ENCODE peak calls at places on chromosomes 4 and X, in four cellular contexts. Y is H9; J is testis; X is effector memory CD4-positive, alpha-beta T cell. F is an unnamed sample.

GRCh38 chr4:187088070-187088799 is 364.6 kb upstream of the FAT1 start:
- DNase-seq in X (no peak), J (no peak), Y (no peak), F (no peak)

GRCh38 chrX:13569479-13570244 is at the start of gene EGFL6:
- DNase-seq in Y (peak; percentile 32), J (no peak), X (no peak), F (no peak)

GRCh38 chr4:110751991-110752390 is 129.1 kb upstream of the PITX2 start:
- DNase-seq in Y (no peak), X (no peak), J (no peak), F (no peak)

GRCh38 chr4:13821522-13821921 is 194.0 kb upstream of the BOD1L1 start:
- DNase-seq in X (no peak), Y (peak; percentile 65), J (peak; percentile 23), F (no peak)

GRCh38 chrX:8084023-8084422 is 87.0 kb downstream of the VCX2 start:
- DNase-seq in J (no peak), Y (no peak), X (no peak), F (no peak)

GRCh38 chr4:173794662-173795061 is 264.6 kb upstream of the HAND2 start:
- DNase-seq in Y (no peak), J (no peak), X (no peak), F (no peak)

GRCh38 chr4:120225527-120225926 is 158.9 kb upstream of the MAD2L1 start:
- DNase-seq in Y (no peak), X (no peak), J (no peak), F (no peak)

GRCh38 chr4:184891765-184892164 is 66.0 kb upstream of the ACSL1 start:
- DNase-seq in J (no peak), X (no peak), Y (no peak), F (no peak)

GRCh38 chrX:71366674-71367256 is 608 bp downstream of the TAF1 start:
- DNase-seq in J (peak; percentile 33), X (peak; percentile 9), Y (no peak), F (peak; percentile 9)

GRCh38 chrX:115584715-115585114 is 23.7 kb downstream of the PLS3 start:
- DNase-seq in J (no peak), X (no peak), Y (no peak), F (no peak)

GRCh38 chr4:183130328-183131155 is 31.5 kb downstream of the WWC2 start:
- DNase-seq in X (no peak), J (peak; percentile 57), Y (no peak), F (peak; percentile 61)

GRCh38 chr4:4502694-4503311 is 39.0 kb downstream of the STX18 start:
- DNase-seq in J (no peak), Y (no peak), X (no peak), F (no peak)

DNA sequence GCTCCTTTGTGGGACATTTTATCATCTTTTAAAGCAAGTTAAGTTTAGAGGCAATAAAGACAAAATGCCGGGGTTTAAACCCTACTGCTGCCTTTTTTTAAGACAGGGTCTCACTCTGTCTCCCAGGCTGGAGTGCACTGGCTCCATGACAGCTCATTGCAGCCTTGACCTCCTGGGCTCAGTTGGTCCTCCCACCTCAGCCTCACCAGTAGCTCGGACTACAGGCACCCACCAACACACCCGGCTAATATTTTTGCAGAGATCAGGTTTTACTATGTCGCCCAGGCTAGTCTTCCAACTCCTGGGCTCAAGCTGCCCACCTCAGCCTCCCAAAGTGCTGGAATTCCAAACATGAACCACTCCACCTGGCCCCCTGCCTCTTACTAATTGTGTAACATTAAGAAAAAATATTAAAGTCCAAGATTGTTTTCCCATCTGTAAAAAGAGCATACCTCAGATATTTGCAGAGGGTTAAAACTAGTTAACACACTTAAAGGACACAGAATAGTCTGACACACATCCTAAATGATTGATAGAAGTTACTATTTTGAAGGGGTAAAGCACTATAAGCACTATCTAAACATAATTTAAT is 9.8 kb downstream of the HNRNPD start:
- DNase-seq in J (no peak), Y (no peak), X (no peak), F (no peak)
- H3K4me1 ChIP-seq in J (peaks cover 19% of the 10 kb centered on the region), Y (peaks cover 3% of the 10 kb centered on the region), X (peaks cover 42% of the 10 kb centered on the region), F (no peaks in the 10 kb centered on the region)

GRCh38 chr4:128528793-128529553 is 241.4 kb upstream of the PGRMC2 start:
- DNase-seq in Y (peak; percentile 64), J (no peak), X (no peak), F (no peak)
- H3K4me1 ChIP-seq in Y (peaks cover 6% of the 10 kb centered on the region), J (no peaks in the 10 kb centered on the region), X (no peaks in the 10 kb centered on the region), F (no peaks in the 10 kb centered on the region)

GRCh38 chr4:122873752-122874151 is 47.1 kb downstream of the FGF2 start:
- DNase-seq in Y (no peak), J (no peak), X (no peak), F (no peak)

GRCh38 chr4:122879001-122879400 is 43.4 kb downstream of the NUDT6 start:
- DNase-seq in X (no peak), Y (no peak), J (no peak), F (no peak)

GRCh38 chr4:122875949-122876348 is 46.4 kb downstream of the NUDT6 start:
- DNase-seq in X (no peak), J (no peak), Y (no peak), F (no peak)

GRCh38 chr4:122874194-122874593 is 47.6 kb downstream of the FGF2 start:
- DNase-seq in Y (no peak), X (no peak), J (no peak), F (no peak)

DNA sequence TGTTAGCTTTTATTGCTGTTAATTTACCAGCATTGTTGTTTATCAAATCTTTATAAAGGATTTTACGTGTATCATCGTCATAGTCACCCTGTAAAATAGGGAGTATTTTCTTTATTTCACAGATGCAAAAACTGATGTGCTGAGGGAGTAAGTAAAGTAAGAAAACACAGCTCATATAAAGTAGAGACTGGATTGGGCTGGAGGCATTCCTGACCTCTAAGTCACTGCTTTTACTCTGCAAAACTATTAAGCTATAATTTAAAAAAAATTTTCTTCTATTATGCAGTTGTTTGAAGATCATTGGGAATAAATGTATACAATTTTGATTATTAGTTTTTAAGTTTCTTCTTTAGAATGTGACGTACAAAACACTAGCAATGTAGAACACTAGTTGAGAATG is 45.9 kb downstream of the NUDT6 start:
- DNase-seq in J (no peak), X (no peak), Y (no peak), F (no peak)
- H3K4me1 ChIP-seq in J (no peaks in the 10 kb centered on the region), X (no peaks in the 10 kb centered on the region), Y (no peaks in the 10 kb centered on the region), F (no peaks in the 10 kb centered on the region)

GRCh38 chr4:76448211-76448610 is 13.2 kb downstream of the SHROOM3 start:
- DNase-seq in J (no peak), X (no peak), Y (no peak), F (no peak)

GRCh38 chr4:76449362-76449767 is 14.3 kb downstream of the SHROOM3 start:
- DNase-seq in X (no peak), J (no peak), Y (no peak), F (no peak)

GRCh38 chr4:76449824-76450223 is 14.8 kb downstream of the SHROOM3 start:
- DNase-seq in J (no peak), Y (no peak), X (no peak), F (no peak)

GRCh38 chr4:76457885-76458284 is 22.9 kb downstream of the SHROOM3 start:
- DNase-seq in X (no peak), Y (peak; percentile 39), J (no peak), F (no peak)

DNA sequence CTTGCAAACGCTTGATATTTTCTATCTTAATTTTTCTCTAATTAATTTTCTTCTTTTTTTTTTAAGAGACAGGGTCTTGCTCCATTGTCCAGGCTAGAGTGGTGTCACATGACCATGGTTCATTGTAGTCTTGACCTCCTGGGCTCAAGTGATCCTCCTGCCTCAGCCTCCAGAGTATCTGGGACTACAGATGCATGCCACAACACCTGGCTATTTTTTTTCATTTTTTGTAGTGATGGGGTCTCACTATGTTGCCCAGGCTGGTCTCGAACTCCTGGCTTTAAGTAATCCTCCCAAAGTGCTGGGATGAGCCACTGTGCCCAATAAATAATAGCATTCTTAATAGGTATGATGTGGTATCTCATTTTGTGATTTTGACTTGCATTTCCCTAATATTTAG is 18.2 kb downstream of the SHROOM3 start:
- DNase-seq in J (no peak), X (no peak), Y (no peak), F (no peak)
- H3K4me1 ChIP-seq in J (no peaks in the 10 kb centered on the region), X (no peaks in the 10 kb centered on the region), Y (peaks cover 3% of the 10 kb centered on the region), F (no peaks in the 10 kb centered on the region)

DNA sequence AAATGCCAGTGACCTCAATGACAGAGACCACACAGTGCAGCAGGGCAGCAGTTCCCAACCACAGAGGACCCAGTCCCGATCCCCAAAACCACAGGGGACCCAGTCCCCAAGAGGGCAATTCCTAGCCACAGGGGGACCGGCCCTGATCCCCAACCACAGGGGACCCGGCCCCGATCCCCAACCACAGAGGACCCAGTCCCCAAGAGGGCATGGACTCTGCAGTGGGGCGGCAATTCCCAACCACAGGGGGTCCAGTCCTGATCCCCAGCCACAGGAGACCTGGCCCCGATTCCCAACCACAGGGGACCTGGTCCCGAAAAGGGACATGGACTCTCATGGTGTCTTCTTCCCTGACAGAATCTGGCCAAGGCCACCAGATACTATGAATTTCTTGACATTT is 136.3 kb downstream of the AFAP1 start:
- DNase-seq in J (no peak), X (no peak), Y (no peak), F (no peak)
- H3K4me1 ChIP-seq in J (peaks cover 14% of the 10 kb centered on the region), X (no peaks in the 10 kb centered on the region), Y (peaks cover 4% of the 10 kb centered on the region), F (no peaks in the 10 kb centered on the region)

F was measured in BE2C.